ENCODE peak calls at places on chromosome 17, in eight cellular contexts. U is HCT116; R is natural killer cell; C is IMR-90; P is suprapubic skin; G is endodermal cell; N is fibroblast of mammary gland; A is activated CD8-positive, alpha-beta T cell treated with anti-CD3 and anti-CD28 coated beads for 36 hours. H is an unnamed sample.

GRCh38 chr17:3955373-3955978 is 8.8 kb downstream of the ATP2A3 start:
- DNase-seq in U (no peak), R (no peak), C (no peak), P (no peak), G (no peak), N (no peak), A (no peak), H (no peak)

GRCh38 chr17:80968602-80969029 is 23.0 kb upstream of the CHMP6 start:
- DNase-seq in U (no peak), R (no peak), C (peak; percentile 49), P (peak; percentile 71), G (no peak), N (no peak), A (no peak), H (no peak)

GRCh38 chr17:57489321-57489720 is 233.0 kb downstream of the MSI2 start:
- DNase-seq in U (no peak), R (no peak), C (no peak), P (no peak), G (no peak), N (no peak), A (no peak), H (no peak)

GRCh38 chr17:67679225-67679624 is 38.5 kb upstream of the NOL11 start:
- DNase-seq in U (no peak), R (no peak), C (no peak), P (no peak), G (no peak), N (no peak), A (no peak), H (no peak)

GRCh38 chr17:78529871-78530670 is 47.1 kb downstream of the DNAH17 start:
- DNase-seq in U (no peak), R (no peak), C (no peak), P (no peak), G (peak; percentile 40), N (no peak), A (no peak), H (no peak)

GRCh38 chr17:34537445-34537844 is 41.9 kb upstream of the TMEM132E start:
- DNase-seq in U (no peak), R (no peak), C (no peak), P (no peak), G (no peak), N (no peak), A (no peak), H (no peak)

GRCh38 chr17:18191071-18191667 is 7.5 kb downstream of the ALKBH5 start:
- DNase-seq in U (no peak), R (no peak), C (no peak), P (no peak), G (no peak), N (peak; percentile 24), A (no peak), H (no peak)

GRCh38 chr17:3916013-3916696 is at the start of gene P2RX1:
- DNase-seq in U (no peak), R (peak; percentile 33), C (no peak), P (no peak), G (no peak), N (no peak), A (peak; percentile 78), H (no peak)

GRCh38 chr17:9421525-9421924 is 154.1 kb downstream of the STX8 start:
- DNase-seq in U (no peak), R (no peak), C (no peak), P (no peak), G (no peak), N (no peak), A (no peak), H (no peak)

GRCh38 chr17:81494984-81495383 is 17.6 kb downstream of the ACTG1 start:
- DNase-seq in U (no peak), R (no peak), C (no peak), P (no peak), G (peak; percentile 69), N (no peak), A (no peak), H (no peak)

GRCh38 chr17:56754523-56755208 is 79.1 kb downstream of the C17orf67 start:
- DNase-seq in U (no peak), R (no peak), C (peak; percentile 56), P (no peak), G (peak; percentile 71), N (peak; percentile 28), A (peak; percentile 26), H (no peak)

GRCh38 chr17:34166394-34166793 is 88.7 kb upstream of the CCL2 start:
- DNase-seq in U (no peak), R (no peak), C (no peak), P (no peak), G (peak; percentile 19), N (no peak), A (no peak), H (no peak)

GRCh38 chr17:69874220-69874670 is 200.8 kb upstream of the KCNJ16 start:
- DNase-seq in U (no peak), R (no peak), C (peak; percentile 87), P (no peak), G (no peak), N (peak; percentile 82), A (no peak), H (no peak)

GRCh38 chr17:60311936-60312335 is 80.0 kb downstream of the USP32 start:
- DNase-seq in U (no peak), R (no peak), C (peak; percentile 77), P (no peak), G (no peak), N (peak; percentile 80), A (no peak), H (no peak)

GRCh38 chr17:79002291-79002690 is 7.3 kb downstream of the CANT1 start:
- DNase-seq in U (no peak), R (no peak), C (no peak), P (peak; percentile 37), G (peak; percentile 36), N (no peak), A (no peak), H (no peak)

GRCh38 chr17:4340914-4341615 is 25.4 kb downstream of the UBE2G1 start:
- DNase-seq in U (no peak), R (no peak), C (peak; percentile 55), P (no peak), G (no peak), N (peak; percentile 68), A (no peak), H (no peak)

GRCh38 chr17:29111816-29112499 is 68.2 kb downstream of the MYO18A start:
- DNase-seq in U (no peak), R (peak; percentile 51), C (peak; percentile 55), P (peak; percentile 78), G (peak; percentile 96), N (peak; percentile 56), A (peak; percentile 79), H (peak; percentile 78)

GRCh38 chr17:33038740-33039139 is 47.1 kb downstream of the SPACA3 start:
- DNase-seq in U (peak; percentile 15), R (no peak), C (peak; percentile 15), P (no peak), G (peak; percentile 96), N (peak; percentile 37), A (peak; percentile 34), H (peak; percentile 60)

GRCh38 chr17:8696456-8696855 is 48.2 kb downstream of the CCDC42 start:
- DNase-seq in U (no peak), R (no peak), C (peak; percentile 36), P (no peak), G (peak; percentile 68), N (no peak), A (no peak), H (no peak)

GRCh38 chr17:80737106-80738019 is 192.7 kb downstream of the RPTOR start:
- DNase-seq in U (no peak), R (no peak), C (no peak), P (no peak), G (peak; percentile 64), N (no peak), A (peak; percentile 44), H (no peak)

GRCh38 chr17:15914400-15915165 is 30.3 kb upstream of the ADORA2B start:
- DNase-seq in U (no peak), R (peak; percentile 17), C (peak; percentile 70), P (no peak), G (no peak), N (peak; percentile 74), A (no peak), H (no peak)

DNA sequence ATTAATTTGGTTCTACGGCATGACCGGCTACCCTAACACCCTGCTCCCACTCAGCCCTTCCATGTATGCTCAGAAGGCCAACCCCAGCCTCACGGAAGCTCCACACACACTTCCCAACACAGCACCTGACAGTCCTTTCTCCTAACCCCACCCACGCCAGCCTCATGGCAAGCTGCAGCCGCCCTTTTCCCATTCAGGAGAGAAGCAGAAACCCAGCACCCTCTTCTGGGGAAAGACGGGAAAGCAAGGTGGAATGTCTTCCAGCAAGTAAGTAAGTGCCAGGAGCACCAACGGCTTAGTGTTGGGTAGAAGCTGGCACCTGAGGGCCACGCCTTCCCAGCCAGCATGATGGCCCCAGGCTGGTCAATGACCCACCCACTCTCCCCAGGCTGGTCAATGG is 32.1 kb downstream of the ABR start:
- DNase-seq in U (peak; percentile 71), R (no peak), C (peak; percentile 43), P (no peak), G (peak; percentile 97), N (peak; percentile 56), A (no peak), H (no peak)
- TF ChIP-seq CTCF in U (peak; percentile 90), R (no peak), C (peak; percentile 44), P (peak; percentile 41), G (peak; percentile 78), N (peak; percentile 52), A (no peak), H (peak; percentile 50)

DNA sequence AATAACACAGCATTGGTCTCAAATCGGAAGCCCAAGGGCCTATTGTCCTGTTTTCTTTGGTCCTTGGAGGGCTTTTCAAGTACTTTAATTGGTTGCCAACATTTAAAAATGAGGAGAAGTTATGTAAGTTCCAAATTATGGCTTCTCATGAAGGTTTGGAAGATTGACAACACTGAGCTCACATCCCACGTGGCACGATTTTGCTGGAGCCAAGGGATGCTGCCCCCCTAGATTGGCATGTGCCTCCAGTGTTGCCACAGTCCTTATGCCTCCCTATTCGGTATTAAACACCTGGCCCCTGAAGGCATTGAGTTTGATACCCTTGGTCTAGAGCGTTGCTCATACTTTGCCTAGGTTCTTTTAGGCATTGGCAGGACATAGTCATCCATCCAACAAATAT is 108.0 kb downstream of the ZNF18 start:
- DNase-seq in U (no peak), R (no peak), C (no peak), P (no peak), G (peak; percentile 15), N (no peak), A (no peak), H (no peak)
- TF ChIP-seq CTCF in U (no peak), R (no peak), C (no peak), P (no peak), G (no peak), N (no peak), A (no peak), H (no peak)

GRCh38 chr17:73782641-73783381 is 138.6 kb upstream of the SDK2 start:
- DNase-seq in U (peak; percentile 74), R (no peak), C (no peak), P (no peak), G (peak; percentile 86), N (no peak), A (peak; percentile 7), H (no peak)
- TF ChIP-seq CTCF in U (peak; percentile 73), R (no peak), C (no peak), P (no peak), G (peak; percentile 77), N (no peak), A (no peak), H (peak; percentile 28)

DNA sequence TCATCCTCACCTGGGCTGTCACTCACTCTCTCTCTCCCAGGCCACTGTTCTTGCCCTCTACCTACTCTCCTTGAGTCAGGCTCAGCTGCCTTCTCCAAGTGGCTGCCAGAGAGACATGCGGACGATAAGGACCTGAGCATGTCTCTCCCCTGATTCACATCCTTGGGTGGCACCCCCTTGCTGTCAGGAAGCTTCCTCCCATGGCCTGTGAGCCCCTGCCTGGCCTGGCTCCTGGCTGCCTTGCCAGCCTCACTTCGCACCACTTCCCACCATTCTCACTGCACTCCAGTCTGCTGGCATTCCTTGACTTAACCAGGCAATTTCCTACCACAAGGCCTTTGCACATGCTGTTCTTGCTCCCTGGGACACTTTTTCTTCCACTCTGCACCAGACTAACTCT is 2.7 kb upstream of the ALDH3A1 start:
- DNase-seq in U (no peak), R (no peak), C (no peak), P (no peak), G (no peak), N (no peak), A (no peak), H (no peak)
- TF ChIP-seq CTCF in U (no peak), R (no peak), C (no peak), P (no peak), G (no peak), N (no peak), A (no peak), H (no peak)

H was measured in progenitor cell of endocrine pancreas.